ENCODE peak calls at places on chromosome 12, in four cellular contexts. I is PC-3, S is fibroblast of lung, C is HCT116. G is an unnamed sample.

GRCh38 chr12:56585098-56585497 is 45.0 kb downstream of the BAZ2A start:
- DNase-seq in I (no peak), S (no peak), C (no peak), G (no peak)

GRCh38 chr12:49338830-49339463 is 2.0 kb upstream of the C1QL4 start:
- DNase-seq in I (no peak), S (no peak), C (no peak), G (peak; percentile 11)

GRCh38 chr12:75568387-75568786 is 57.0 kb upstream of the KRR1 start:
- DNase-seq in C (no peak), S (peak; percentile 60), I (no peak), G (no peak)

GRCh38 chr12:107449891-107450290 is 235.7 kb upstream of the PWP1 start:
- DNase-seq in S (peak; percentile 62), I (peak; percentile 50), C (no peak), G (no peak)

GRCh38 chr12:12505544-12506501 is 56.8 kb downstream of the DUSP16 start:
- DNase-seq in C (no peak), I (no peak), S (peak; percentile 59), G (no peak)

GRCh38 chr12:80422549-80422948 is 21.5 kb upstream of the PTPRQ start:
- DNase-seq in S (peak; percentile 48), C (no peak), I (no peak), G (no peak)

GRCh38 chr12:69653703-69654102 is 43.0 kb upstream of the LRRC10 start:
- DNase-seq in C (no peak), I (no peak), S (no peak), G (no peak)

GRCh38 chr12:93419388-93420034 is 22.2 kb downstream of the UBE2N start:
- DNase-seq in I (peak; percentile 68), C (no peak), S (peak; percentile 55), G (no peak)

GRCh38 chr12:25960926-25961325 is 2.4 kb downstream of the RASSF8 start:
- DNase-seq in C (no peak), S (no peak), I (no peak), G (no peak)

GRCh38 chr12:14567311-14568195 is at the start of gene PLBD1:
- DNase-seq in C (no peak), I (peak; percentile 44), S (peak; percentile 41), G (peak; percentile 86)

GRCh38 chr12:103986823-103987222 is 21.2 kb downstream of the TDG start:
- DNase-seq in C (no peak), S (peak; percentile 85), I (no peak), G (no peak)

GRCh38 chr12:402127-402456 is 648 bp downstream of the CCDC77 start:
- DNase-seq in I (peak; percentile 48), S (peak; percentile 26), C (no peak), G (no peak)

GRCh38 chr12:75784591-75784990 is 247.0 kb downstream of the PHLDA1 start:
- DNase-seq in S (no peak), I (peak; percentile 91), C (no peak), G (no peak)

GRCh38 chr12:113478351-113479011 is 6.8 kb upstream of the LHX5 start:
- DNase-seq in I (no peak), C (no peak), S (no peak), G (no peak)

GRCh38 chr12:31507966-31508365 is 83.0 kb downstream of the DENND5B start:
- DNase-seq in S (peak; percentile 64), I (peak; percentile 57), C (no peak), G (no peak)
- H3K9ac ChIP-seq in S (no peak overlapping the region), I (no peak overlapping the region), C (no peak overlapping the region), G (no peak overlapping the region)

GRCh38 chr12:31834158-31834557 is 105.3 kb upstream of the AMN1 start:
- DNase-seq in I (no peak), S (no peak), C (no peak), G (no peak)
- H3K9me3 ChIP-seq in I (no peaks in the 10 kb centered on the region), S (no peaks in the 10 kb centered on the region), C (peaks cover 4% of the 10 kb centered on the region), G (no peaks in the 10 kb centered on the region)

GRCh38 chr12:1946311-1946710 is 27.9 kb upstream of the CACNA2D4 start:
- DNase-seq in I (no peak), S (peak; percentile 19), C (no peak), G (no peak)
- H3K9ac ChIP-seq in I (no peak overlapping the region), S (no peak overlapping the region), C (no peak overlapping the region), G (no peak overlapping the region)

GRCh38 chr12:117101953-117102833 is 3.0 kb upstream of the TESC start:
- DNase-seq in S (no peak), I (no peak), C (no peak), G (no peak)
- H3K9me3 ChIP-seq in S (no peaks in the 10 kb centered on the region), I (no peaks in the 10 kb centered on the region), C (no peaks in the 10 kb centered on the region), G (no peaks in the 10 kb centered on the region)